ENCODE peak calls at places on chromosomes 2 and 18, in seven cellular contexts. O is NCI-H187 treated with DMSO at 0.1 percent for 48 hours, U is H54, Y is RCC 7860, S is Right ventricle myocardium superior, H is hepatocyte, F is HT-29. G is an unnamed sample.

GRCh38 chr18:35828591-35828990 is 143.9 kb upstream of the RMP24 start:
- DNase-seq in O (no peak), U (no peak), Y (no peak), S (no peak), H (no peak), F (no peak), G (no peak)

GRCh38 chr2:33222309-33222708 is 254.1 kb upstream of the RASGRP3 start:
- DNase-seq in O (no peak), U (no peak), Y (no peak), S (no peak), H (no peak), F (no peak), G (no peak)

GRCh38 chr2:217049931-217050330 is 190.1 kb upstream of the TNP1 start:
- DNase-seq in O (no peak), U (no peak), Y (no peak), S (no peak), H (no peak), F (no peak), G (no peak)

GRCh38 chr2:179842498-179843153 is 18.8 kb downstream of the ZNF385B start:
- DNase-seq in O (no peak), U (no peak), Y (no peak), S (peak; percentile 38), H (peak; percentile 19), F (peak; percentile 17), G (peak; percentile 50)

GRCh38 chr2:141001750-141002149 is 1129.1 kb downstream of the LRP1B start:
- DNase-seq in O (no peak), U (no peak), Y (no peak), S (no peak), H (no peak), F (no peak), G (peak; percentile 46)

GRCh38 chr2:183242937-183243336 is 118.7 kb downstream of the NUP35 start:
- DNase-seq in O (no peak), U (no peak), Y (no peak), S (no peak), H (no peak), F (no peak), G (peak; percentile 42)

GRCh38 chr2:27152102-27152795 is 3.4 kb downstream of the TCF23 start:
- DNase-seq in O (no peak), U (no peak), Y (no peak), S (no peak), H (no peak), F (peak; percentile 39), G (no peak)

GRCh38 chr18:62715829-62716678 is 713 bp downstream of the PHLPP1 start:
- DNase-seq in O (no peak), U (peak; percentile 30), Y (peak; percentile 33), S (peak; percentile 78), H (peak; percentile 81), F (peak; percentile 49), G (peak; percentile 76)

GRCh38 chr18:6487968-6488367 is 73.3 kb upstream of the L3MBTL4 start:
- DNase-seq in O (no peak), U (no peak), Y (no peak), S (no peak), H (no peak), F (no peak), G (no peak)

GRCh38 chr2:3633089-3633981 is 24.7 kb upstream of the ALLC start:
- DNase-seq in O (no peak), U (no peak), Y (no peak), S (peak; percentile 38), H (no peak), F (no peak), G (no peak)

GRCh38 chr18:63317982-63318881 is 1.3 kb downstream of the BCL2 start:
- DNase-seq in O (peak; percentile 56), U (no peak), Y (peak; percentile 22), S (peak; percentile 71), H (peak; percentile 61), F (no peak), G (peak; percentile 56)

GRCh38 chr2:100482741-100483140 is 12.5 kb downstream of the NMS start:
- DNase-seq in O (no peak), U (no peak), Y (no peak), S (no peak), H (no peak), F (no peak), G (no peak)

GRCh38 chr18:79878741-79879358 is 72.6 kb downstream of the SLC66A2 start:
- DNase-seq in O (no peak), U (no peak), Y (no peak), S (peak; percentile 12), H (no peak), F (no peak), G (no peak)

GRCh38 chr2:66679422-66679821 is 244.5 kb downstream of the MEIS1 start:
- DNase-seq in O (no peak), U (no peak), Y (no peak), S (no peak), H (no peak), F (no peak), G (no peak)

GRCh38 chr2:133266075-133266925 is 302.0 kb downstream of the NCKAP5 start:
- DNase-seq in O (no peak), U (no peak), Y (no peak), S (peak; percentile 40), H (peak; percentile 17), F (no peak), G (peak; percentile 53)